ENCODE peak calls at places on chromosomes 6 and 20, in ten cellular contexts. O is upper lobe of right lung, B is iPS DF 6.9, X is ovary, Q is uterus, W is endothelial cell of umbilical vein, V is adrenal gland, P is transverse colon, C is AG04450, K is OCI-LY7. F is an unnamed sample.

GRCh38 chr20:19658137-19658536 is 99.9 kb upstream of the RIN2 start:
- DNase-seq in O (peak), V (no peak), C (no peak), B (no peak), K (no peak), W (no peak), Q (no peak), P (peak), X (no peak), F (no peak)

GRCh38 chr20:19019734-19020364 is 192.6 kb upstream of the SLC24A3 start:
- DNase-seq in Q (no peak), O (no peak), X (no peak), C (no peak), P (no peak), K (no peak), B (no peak), V (no peak), W (no peak), F (no peak)

GRCh38 chr6:22470454-22471368 is 98.7 kb upstream of the HDGFL1 start:
- DNase-seq in O (peak), C (no peak), Q (peak), W (peak), K (no peak), V (peak), P (peak), X (peak), B (no peak), F (no peak)

GRCh38 chr6:4665489-4666417 is 110.5 kb upstream of the CDYL start:
- DNase-seq in X (no peak), V (no peak), W (no peak), C (no peak), Q (no peak), B (no peak), P (no peak), K (no peak), O (no peak), F (no peak)

GRCh38 chr20:58795923-58796245 is 54.8 kb downstream of the GNAS-AS1 start:
- DNase-seq in W (no peak), O (no peak), P (no peak), K (no peak), B (no peak), Q (no peak), X (no peak), V (no peak), C (no peak), F (no peak)

GRCh38 chr6:105359419-105360366 is 43.2 kb downstream of the PREP start:
- DNase-seq in C (peak), X (no peak), P (no peak), V (no peak), W (peak), Q (no peak), O (no peak), B (no peak), K (no peak), F (no peak)

GRCh38 chr20:18288748-18289705 is 700 bp downstream of the ZNF133 start:
- DNase-seq in K (no peak), W (no peak), O (no peak), Q (no peak), C (no peak), X (peak), V (peak), P (no peak), B (no peak), F (no peak)

GRCh38 chr6:33995046-33995872 is 150.6 kb downstream of the GRM4 start:
- DNase-seq in Q (no peak), V (no peak), B (no peak), W (no peak), X (no peak), K (no peak), O (no peak), P (peak), C (no peak), F (no peak)

GRCh38 chr6:34207695-34208443 is 28.8 kb upstream of the HMGA1 start:
- DNase-seq in K (no peak), V (no peak), C (no peak), P (no peak), W (no peak), O (no peak), B (no peak), Q (no peak), X (no peak), F (no peak)

GRCh38 chr6:26556263-26557070 is 18.3 kb downstream of the HMGN4 start:
- DNase-seq in W (peak), B (no peak), P (no peak), V (peak), O (no peak), X (peak), Q (peak), K (peak), C (peak), F (no peak)

GRCh38 chr6:146028250-146028789 is 542 bp upstream of the GRM1 start:
- DNase-seq in Q (no peak), B (no peak), O (peak), W (peak), X (peak), V (peak), K (no peak), C (peak), P (peak), F (no peak)

GRCh38 chr6:6434151-6434550 is 113.7 kb upstream of the F13A1 start:
- DNase-seq in O (no peak), W (no peak), Q (no peak), C (no peak), V (no peak), P (no peak), B (no peak), X (no peak), K (no peak), F (no peak)

GRCh38 chr6:3782876-3783832 is 31.6 kb upstream of the PXDC1 start:
- DNase-seq in B (no peak), X (no peak), V (no peak), Q (no peak), K (no peak), P (no peak), W (no peak), C (peak), O (no peak), F (no peak)

GRCh38 chr6:93416575-93417420 is 2.6 kb downstream of the EPHA7 start:
- DNase-seq in K (no peak), O (no peak), W (peak), P (peak), Q (no peak), B (no peak), X (peak), C (no peak), V (no peak), F (peak)

GRCh38 chr6:106702451-106703110 is 73.2 kb downstream of the QRSL1 start:
- DNase-seq in B (no peak), C (no peak), V (no peak), K (peak), X (no peak), W (no peak), O (no peak), P (peak), Q (no peak), F (no peak)

GRCh38 chr6:159899994-159900745 is 9.4 kb downstream of the MAS1 start:
- DNase-seq in P (no peak), V (no peak), K (no peak), O (no peak), C (peak), X (no peak), Q (no peak), B (no peak), W (no peak), F (no peak)

GRCh38 chr6:43113431-43114260 is 37.5 kb downstream of the PTK7 start:
- DNase-seq in B (no peak), K (no peak), W (no peak), Q (peak), V (no peak), P (peak), X (no peak), O (no peak), C (no peak), F (no peak)

GRCh38 chr20:33926425-33926824 is 67.3 kb upstream of the RALY start:
- DNase-seq in K (no peak), V (no peak), C (no peak), W (no peak), Q (no peak), X (no peak), B (no peak), P (no peak), O (no peak), F (no peak)

GRCh38 chr6:81876977-81877376 is 124.5 kb upstream of the TENT5A start:
- DNase-seq in W (no peak), K (no peak), B (no peak), V (no peak), P (no peak), C (no peak), O (no peak), Q (no peak), X (no peak), F (no peak)

GRCh38 chr20:15700147-15700765 is 873.0 kb downstream of the KIF16B start:
- DNase-seq in C (no peak), K (no peak), W (no peak), B (no peak), X (no peak), O (no peak), V (no peak), P (no peak), Q (no peak), F (no peak)

GRCh38 chr6:87375315-87375714 is 30.7 kb downstream of the C6orf163 start:
- DNase-seq in O (no peak), Q (no peak), K (no peak), X (no peak), W (no peak), V (no peak), B (no peak), P (no peak), C (no peak), F (no peak)

GRCh38 chr20:57514273-57514751 is 10.6 kb downstream of the CTCFL start:
- DNase-seq in P (peak), X (peak), B (peak), Q (peak), W (peak), K (no peak), V (peak), C (peak), O (peak), F (peak)

GRCh38 chr20:7305971-7306370 is 538.5 kb downstream of the BMP2 start:
- DNase-seq in W (peak), V (no peak), B (no peak), Q (no peak), O (no peak), K (no peak), C (no peak), X (no peak), P (no peak), F (no peak)

GRCh38 chr6:156954191-156954590 is 177.0 kb downstream of the ARID1B start:
- DNase-seq in K (no peak), C (no peak), P (no peak), W (no peak), X (no peak), Q (no peak), O (no peak), V (no peak), B (no peak), F (no peak)

GRCh38 chr6:43770417-43771209 is 602 bp downstream of the VEGFA start:
- DNase-seq in O (peak), K (peak), V (peak), X (peak), P (peak), W (peak), Q (peak), B (no peak), C (no peak), F (peak)

GRCh38 chr6:149545258-149545753 is 537 bp downstream of the PPIL4 start:
- DNase-seq in O (peak), X (peak), B (no peak), K (peak), Q (peak), W (peak), C (peak), P (peak), V (peak), F (peak)

GRCh38 chr20:63322146-63322922 is 29.3 kb downstream of the COL20A1 start:
- DNase-seq in W (no peak), C (no peak), V (no peak), Q (no peak), O (peak), K (no peak), X (peak), B (no peak), P (no peak), F (no peak)

GRCh38 chr6:44202972-44203750 is 13.6 kb upstream of the MYMX start:
- DNase-seq in X (no peak), W (no peak), O (no peak), C (no peak), B (no peak), Q (no peak), P (no peak), V (no peak), K (no peak), F (no peak)

GRCh38 chr20:46399401-46399800 is 7.0 kb downstream of the ELMO2 start:
- DNase-seq in B (no peak), P (no peak), O (no peak), K (no peak), X (no peak), V (no peak), Q (no peak), W (no peak), C (no peak), F (no peak)

GRCh38 chr20:46401478-46401860 is 4.9 kb downstream of the ELMO2 start:
- DNase-seq in C (no peak), K (no peak), O (no peak), X (no peak), B (no peak), W (no peak), Q (no peak), P (no peak), V (no peak), F (no peak)

GRCh38 chr20:46400828-46401477 is 5.5 kb downstream of the ELMO2 start:
- DNase-seq in W (peak), V (no peak), Q (no peak), O (no peak), P (no peak), X (no peak), C (no peak), K (no peak), B (no peak), F (no peak)

GRCh38 chr20:46398963-46399362 is 7.5 kb downstream of the ELMO2 start:
- DNase-seq in B (no peak), W (no peak), P (no peak), O (no peak), K (no peak), X (no peak), Q (no peak), V (no peak), C (no peak), F (peak)

GRCh38 chr20:46400253-46400652 is 6.2 kb downstream of the ELMO2 start:
- DNase-seq in P (no peak), V (peak), K (no peak), X (no peak), B (no peak), Q (peak), O (no peak), W (peak), C (peak), F (no peak)
- H3K27ac ChIP-seq in P (peak), V (no peak), K (no peak), X (peak), B (no peak), Q (peak), O (peak), W (no peak), C (peak), F (peak)

GRCh38 chr6:38493929-38494547 is 145.7 kb downstream of the BTBD9 start:
- DNase-seq in B (peak), X (peak), K (peak), V (peak), O (no peak), Q (peak), C (peak), P (peak), W (peak), F (peak)
- H3K27ac ChIP-seq in B (no peak), X (no peak), K (no peak), V (no peak), O (no peak), Q (no peak), C (no peak), P (no peak), W (no peak), F (peak)

DNA sequence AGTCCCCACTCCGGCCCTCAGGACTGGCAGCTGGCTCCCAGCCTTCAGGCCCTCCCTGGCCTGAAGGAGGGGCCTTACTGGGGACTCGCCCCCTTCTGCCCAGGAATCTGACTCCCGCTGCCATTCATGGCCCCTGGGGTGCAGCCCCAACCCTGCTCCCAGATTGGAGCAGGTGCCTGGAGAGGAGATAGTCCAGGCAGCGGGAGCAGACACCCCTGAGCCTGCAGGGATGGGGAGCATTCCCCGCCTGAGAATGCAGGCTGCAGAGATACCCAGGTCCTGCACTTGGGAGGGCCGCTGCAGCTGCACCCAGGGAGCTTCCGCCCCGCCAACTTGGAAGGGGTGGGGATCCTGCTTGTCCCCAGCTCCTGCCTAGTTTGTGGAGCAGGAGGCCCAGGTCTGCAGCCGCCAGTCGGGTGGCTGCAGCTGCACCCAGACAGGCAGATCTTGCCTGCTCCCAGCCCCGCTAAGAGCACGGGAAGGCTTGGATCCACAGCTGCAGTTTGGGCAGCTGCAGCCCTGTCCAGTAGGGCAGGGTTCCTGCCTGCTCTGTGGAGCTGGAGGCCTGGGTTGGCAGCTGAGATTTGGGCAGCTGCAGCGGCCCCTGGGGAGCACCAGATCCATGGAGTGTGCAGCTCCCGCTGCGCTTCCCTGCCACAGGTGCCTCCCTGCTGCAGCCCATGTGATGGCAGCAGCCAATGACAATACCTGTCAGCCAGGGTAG is 5.2 kb downstream of the GTSF1L start:
- DNase-seq in O (peak), W (no peak), C (no peak), K (peak), Q (no peak), B (no peak), P (no peak), X (no peak), V (no peak), F (no peak)
- H3K27ac ChIP-seq in O (no peak), W (no peak), C (no peak), K (peak), Q (no peak), B (no peak), P (no peak), X (no peak), V (no peak), F (no peak)

GRCh38 chr20:13794667-13795066 is 9.8 kb downstream of the NDUFAF5 start:
- DNase-seq in V (no peak), Q (no peak), X (no peak), B (no peak), C (no peak), P (no peak), W (no peak), K (no peak), O (no peak), F (no peak)

GRCh38 chr20:13788167-13788834 is 3.5 kb downstream of the NDUFAF5 start:
- DNase-seq in B (peak), X (no peak), P (peak), C (no peak), Q (no peak), O (no peak), V (peak), W (peak), K (peak), F (no peak)

GRCh38 chr20:13791562-13792459 is 7.0 kb downstream of the NDUFAF5 start:
- DNase-seq in X (no peak), O (no peak), P (no peak), V (no peak), C (no peak), Q (no peak), W (no peak), K (no peak), B (no peak), F (no peak)

GRCh38 chr20:13790708-13791107 is 5.9 kb downstream of the NDUFAF5 start:
- DNase-seq in O (no peak), Q (no peak), W (no peak), B (no peak), C (no peak), X (no peak), K (no peak), V (no peak), P (no peak), F (no peak)

DNA sequence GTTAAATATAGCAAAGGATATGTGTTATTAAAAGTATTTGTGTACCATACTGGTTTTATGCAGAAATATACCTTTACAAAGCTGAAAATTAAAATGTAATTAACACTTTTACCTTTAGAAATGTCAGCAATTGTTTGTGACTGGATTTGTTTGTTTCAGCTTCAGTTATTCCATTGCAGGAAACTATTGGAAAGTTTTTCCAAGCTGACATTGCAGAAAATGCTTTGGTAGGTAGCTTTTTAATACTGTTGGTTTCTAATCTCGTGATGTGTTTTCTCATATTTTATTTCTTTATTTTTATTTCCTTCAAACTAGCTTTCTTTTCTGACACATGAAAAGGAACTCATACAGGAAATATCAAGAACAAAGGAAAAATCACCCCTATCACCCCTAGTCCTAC is 8.2 kb downstream of the NDUFAF5 start:
- DNase-seq in W (peak), K (no peak), Q (no peak), B (no peak), P (no peak), X (no peak), O (no peak), C (no peak), V (no peak), F (no peak)
- H3K27ac ChIP-seq in W (no peak), K (no peak), Q (no peak), B (no peak), P (no peak), X (no peak), O (no peak), C (no peak), V (no peak), F (no peak)

DNA sequence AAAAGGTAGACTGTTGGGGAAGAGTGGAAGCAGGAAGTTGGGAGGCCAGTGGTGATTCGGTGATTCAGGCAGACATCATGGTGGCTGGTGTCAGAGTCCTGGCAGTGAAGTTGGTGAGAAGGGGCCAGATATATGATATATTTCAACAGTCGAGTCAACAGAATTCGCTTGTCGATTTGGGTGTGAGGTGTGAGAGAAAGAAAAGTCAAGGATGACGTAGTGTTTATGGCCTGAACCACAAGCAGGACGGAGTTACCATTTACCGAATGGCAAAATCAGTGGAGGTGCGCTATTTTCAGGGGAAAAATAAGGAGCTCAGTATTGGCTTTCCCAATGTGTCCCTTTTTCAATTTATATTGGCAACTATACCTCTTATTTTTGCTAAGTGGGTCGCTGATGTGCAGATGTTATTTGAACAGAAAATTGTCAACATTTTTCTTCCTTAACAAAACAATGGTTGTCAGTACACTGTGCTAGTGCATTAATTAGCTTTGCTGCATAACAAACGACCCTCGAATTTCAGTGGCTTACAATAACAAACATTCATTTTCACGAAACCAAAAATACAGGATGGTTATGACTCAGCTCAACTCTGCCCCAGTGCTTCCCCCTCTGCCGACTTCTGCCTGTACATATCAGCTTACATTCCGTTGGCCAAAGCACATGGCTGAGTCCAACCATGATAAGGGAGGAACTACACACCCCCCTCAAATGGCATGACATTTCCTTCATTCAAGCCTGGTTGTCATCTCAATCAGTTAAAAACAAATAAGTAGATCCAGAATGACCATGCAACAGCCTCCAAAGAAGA is 255.0 kb upstream of the ZFP64 start:
- DNase-seq in K (no peak), V (peak), X (no peak), C (peak), Q (no peak), W (no peak), O (no peak), P (no peak), B (no peak), F (no peak)
- H3K27ac ChIP-seq in K (no peak), V (no peak), X (no peak), C (no peak), Q (no peak), W (no peak), O (no peak), P (no peak), B (no peak), F (no peak)

DNA sequence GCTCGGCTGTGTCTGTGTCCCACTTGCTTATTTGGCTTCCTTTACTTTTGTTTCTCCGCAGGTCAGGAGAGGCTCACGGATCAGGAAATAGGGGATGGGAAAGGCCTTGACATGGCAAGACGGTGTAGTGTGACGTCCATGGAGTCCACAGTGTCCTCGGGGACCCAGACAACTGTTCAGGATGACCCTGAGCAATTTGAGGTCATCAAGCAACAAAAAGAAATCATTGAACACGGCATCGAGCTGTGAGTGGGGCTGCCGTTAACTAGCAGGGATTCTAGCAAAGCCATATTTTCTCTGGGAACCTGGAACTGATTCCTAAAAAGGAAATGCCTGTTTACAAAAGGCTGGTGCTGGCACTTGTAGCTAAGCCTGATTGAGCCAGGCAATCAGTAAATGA is 54.4 kb downstream of the ARFGEF2 start:
- DNase-seq in V (peak), C (no peak), O (no peak), X (no peak), W (peak), B (no peak), K (no peak), Q (no peak), P (no peak), F (no peak)
- H3K27ac ChIP-seq in V (peak), C (no peak), O (no peak), X (no peak), W (no peak), B (no peak), K (no peak), Q (no peak), P (no peak), F (no peak)